ENCODE peak calls at places on chromosomes 6 and 20, in nine cellular contexts. S, J, X, E, N, A, U, C and Z are unnamed samples.

GRCh38 chr6:13725570-13725969 is 13.9 kb upstream of the RANBP9 start:
- DNase-seq in S (no peak), J (no peak), X (no peak), E (no peak), N (no peak), A (no peak), U (no peak), C (no peak), Z (no peak)

GRCh38 chr20:63138855-63139341 is 77.0 kb downstream of the YTHDF1 start:
- DNase-seq in S (no peak), J (no peak), X (no peak), E (peak; percentile 5), N (no peak), A (no peak), U (no peak), C (no peak), Z (no peak)

GRCh38 chr6:148736779-148737412 is 9.9 kb upstream of the UST start:
- DNase-seq in S (no peak), J (no peak), X (no peak), E (no peak), N (no peak), A (no peak), U (no peak), C (no peak), Z (no peak)

GRCh38 chr6:14797875-14798593 is 447.8 kb upstream of the JARID2 start:
- DNase-seq in S (no peak), J (peak; percentile 51), X (no peak), E (no peak), N (no peak), A (no peak), U (no peak), C (no peak), Z (no peak)

GRCh38 chr6:154379585-154379984 is 23.0 kb upstream of the IPCEF1 start:
- DNase-seq in S (no peak), J (no peak), X (no peak), E (no peak), N (no peak), A (no peak), U (no peak), C (no peak), Z (no peak)

GRCh38 chr6:35048031-35048613 is 93.0 kb downstream of the TCP11 start:
- DNase-seq in S (no peak), J (no peak), X (peak; percentile 82), E (peak; percentile 48), N (no peak), A (no peak), U (no peak), C (no peak), Z (no peak)

GRCh38 chr6:158057213-158057987 is 75.7 kb downstream of the SYNJ2 start:
- DNase-seq in S (no peak), J (peak; percentile 35), X (peak; percentile 64), E (no peak), N (peak; percentile 91), A (peak; percentile 94), U (peak; percentile 90), C (no peak), Z (peak; percentile 77)

GRCh38 chr20:46253391-46253790 is 54.9 kb downstream of the CDH22 start:
- DNase-seq in S (no peak), J (peak; percentile 38), X (peak; percentile 43), E (no peak), N (no peak), A (no peak), U (no peak), C (no peak), Z (no peak)

DNA sequence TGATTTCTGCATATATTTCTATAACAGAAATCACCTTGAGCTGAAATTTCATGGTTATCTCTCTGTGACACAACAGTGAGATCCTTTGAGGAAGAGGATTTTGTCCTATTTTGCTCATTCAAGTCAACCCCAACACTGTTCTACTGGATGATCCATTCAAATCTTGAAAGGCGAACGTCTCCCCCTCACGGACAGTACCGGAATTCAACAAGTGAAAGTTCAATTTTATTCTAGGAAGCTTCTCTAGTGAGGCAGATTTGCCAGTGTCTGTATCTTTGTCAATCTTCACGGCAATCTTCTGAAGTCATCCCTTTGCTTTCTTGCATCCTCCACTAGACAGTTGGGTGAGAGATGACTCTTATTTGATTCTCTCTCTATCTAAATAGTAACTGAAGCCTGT is 91.7 kb upstream of the PDE7B start:
- DNase-seq in S (no peak), J (peak; percentile 59), X (no peak), E (no peak), N (no peak), A (no peak), U (no peak), C (no peak), Z (no peak)
- TF ChIP-seq CTCF in S (no peak), J (peak; percentile 52), X (no peak), E (no peak), N (peak; percentile 3), A (peak; percentile 9), U (no peak), C (no peak), Z (no peak)

DNA sequence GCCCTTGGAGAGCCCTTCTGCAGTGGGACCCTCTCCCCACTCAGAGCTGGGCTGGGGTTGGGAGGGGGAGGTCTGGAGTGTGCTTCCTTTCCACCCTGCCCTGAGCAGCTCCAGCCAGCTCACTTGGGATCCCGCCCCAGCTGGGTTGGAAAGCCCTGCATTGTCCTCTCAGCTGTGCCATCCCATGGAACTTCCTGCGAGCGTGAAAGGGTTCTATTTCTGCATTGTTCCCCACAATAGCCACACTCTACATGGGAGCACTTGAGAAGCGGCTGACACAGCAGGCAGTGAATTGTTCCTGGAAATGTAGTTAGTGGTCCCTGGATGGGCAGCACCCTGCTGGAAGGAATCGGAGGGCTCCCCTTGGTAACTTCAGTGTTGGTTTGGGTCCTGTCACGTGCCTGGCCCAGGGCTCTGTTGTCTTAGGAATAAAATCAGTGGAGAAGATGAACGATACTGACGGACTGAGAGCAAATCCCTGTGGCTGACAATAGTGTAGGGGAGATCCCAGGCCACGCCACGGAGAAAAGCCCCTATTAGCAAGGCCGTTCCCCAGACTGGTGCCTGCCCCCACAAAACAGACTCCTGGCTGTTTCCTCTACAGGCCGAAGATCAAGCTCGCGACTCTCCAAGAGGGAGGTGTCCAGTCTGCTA is 18.7 kb downstream of the DNMT3B start:
- DNase-seq in S (no peak), J (peak; percentile 81), X (no peak), E (no peak), N (no peak), A (no peak), U (no peak), C (no peak), Z (no peak)
- H3K4me3 ChIP-seq in S (no peak overlapping the region), J (no peak overlapping the region), X (no peak overlapping the region), E (no peak overlapping the region), N (no peak overlapping the region), A (no peak overlapping the region), U (no peak overlapping the region), C (no peak overlapping the region), Z (no peak overlapping the region)

GRCh38 chr20:60053125-60053812 is 95.0 kb downstream of the CDH26 start:
- DNase-seq in S (no peak), J (no peak), X (no peak), E (no peak), N (no peak), A (no peak), U (peak; percentile 64), C (no peak), Z (no peak)

GRCh38 chr20:60048634-60049578 is 90.7 kb downstream of the CDH26 start:
- DNase-seq in S (no peak), J (peak; percentile 25), X (no peak), E (no peak), N (no peak), A (no peak), U (no peak), C (no peak), Z (no peak)

GRCh38 chr20:60049601-60050000 is 91.4 kb downstream of the CDH26 start:
- DNase-seq in S (no peak), J (no peak), X (no peak), E (no peak), N (no peak), A (no peak), U (no peak), C (no peak), Z (no peak)

GRCh38 chr20:60052322-60052721 is 94.1 kb downstream of the CDH26 start:
- DNase-seq in S (no peak), J (no peak), X (no peak), E (no peak), N (no peak), A (no peak), U (no peak), C (no peak), Z (no peak)

DNA sequence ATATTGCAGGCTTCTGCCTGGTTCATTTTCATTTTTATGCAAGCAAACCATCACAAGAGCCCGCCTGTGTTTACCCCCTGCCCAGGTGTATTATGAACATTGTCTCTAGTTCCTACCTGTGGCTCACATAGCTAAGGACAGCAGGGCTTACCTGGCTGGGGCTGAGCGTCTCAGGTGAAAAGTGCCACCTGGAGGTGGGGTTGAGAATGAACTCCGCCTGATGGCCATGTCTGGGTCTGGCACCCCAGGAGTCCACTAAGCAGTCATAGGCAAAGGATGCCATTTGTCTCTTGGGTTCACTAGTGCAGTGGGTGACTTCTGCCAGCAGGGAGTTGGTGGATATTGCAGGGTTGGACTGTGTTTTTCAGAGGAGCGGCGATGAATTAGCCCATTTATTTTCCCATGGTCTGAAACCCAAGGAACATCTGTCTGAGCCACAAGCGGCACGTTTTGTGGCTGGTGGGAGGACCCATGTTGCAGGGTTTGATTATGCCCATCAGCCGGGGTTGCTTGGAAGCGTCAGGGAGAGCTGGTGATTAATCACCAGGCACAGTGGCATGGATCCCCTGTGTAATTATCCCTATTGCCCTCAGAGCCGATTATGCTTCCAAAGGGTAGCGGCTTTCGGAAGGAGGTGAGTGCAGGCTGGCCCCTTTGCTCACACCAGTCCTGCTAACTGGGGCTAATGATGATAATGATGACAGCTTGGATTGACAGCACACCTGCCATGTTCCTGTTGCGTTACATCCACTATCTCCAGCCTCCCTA is 92.2 kb downstream of the CDH26 start:
- DNase-seq in S (no peak), J (no peak), X (no peak), E (no peak), N (no peak), A (no peak), U (no peak), C (no peak), Z (no peak)
- TF ChIP-seq CTCF in S (no peak), J (peak; percentile 10), X (no peak), E (no peak), N (peak; percentile 30), A (no peak), U (no peak), C (no peak), Z (no peak)

GRCh38 chr6:110491299-110491643 is 14.9 kb upstream of the SLC22A16 start:
- DNase-seq in S (no peak), J (no peak), X (no peak), E (no peak), N (no peak), A (no peak), U (no peak), C (no peak), Z (no peak)

GRCh38 chr6:110493253-110493800 is 16.9 kb upstream of the SLC22A16 start:
- DNase-seq in S (no peak), J (no peak), X (no peak), E (no peak), N (no peak), A (no peak), U (no peak), C (no peak), Z (no peak)

GRCh38 chr6:110492584-110492983 is 16.2 kb upstream of the SLC22A16 start:
- DNase-seq in S (no peak), J (no peak), X (no peak), E (no peak), N (no peak), A (no peak), U (no peak), C (no peak), Z (no peak)

GRCh38 chr6:110490110-110490509 is 13.7 kb upstream of the SLC22A16 start:
- DNase-seq in S (no peak), J (no peak), X (no peak), E (no peak), N (no peak), A (no peak), U (no peak), C (no peak), Z (no peak)

GRCh38 chr6:110491644-110492317 is 15.4 kb upstream of the SLC22A16 start:
- DNase-seq in S (no peak), J (peak; percentile 48), X (no peak), E (no peak), N (no peak), A (peak; percentile 34), U (no peak), C (no peak), Z (no peak)
- H3K4me3 ChIP-seq in S (no peak overlapping the region), J (no peak overlapping the region), X (no peak overlapping the region), E (no peak overlapping the region), N (no peak overlapping the region), A (no peak overlapping the region), U (no peak overlapping the region), C (no peak overlapping the region), Z (no peak overlapping the region)